ENCODE peak calls at places on chromosomes 6 and 20, in six cellular contexts. B, H, Y, X, M and A are unnamed samples.
A peak's percentile ranks its signal among the peaks of the same experiment; 100 is the strongest.

GRCh38 chr6:33610057-33610456 is 11.1 kb upstream of the ITPR3 start:
- DNase-seq in B (peak; percentile 37), H (no peak), Y (no peak), X (no peak), M (no peak), A (no peak)

GRCh38 chr6:451847-452246 is 60.3 kb downstream of the IRF4 start:
- DNase-seq in B (no peak), H (no peak), Y (no peak), X (no peak), M (no peak), A (no peak)

GRCh38 chr6:3345836-3346235 is 87.1 kb downstream of the PSMG4 start:
- DNase-seq in B (no peak), H (no peak), Y (no peak), X (no peak), M (no peak), A (peak; percentile 13)

GRCh38 chr6:10759884-10760329 is 12.3 kb downstream of the TMEM14B start:
- DNase-seq in B (peak; percentile 52), H (no peak), Y (no peak), X (no peak), M (no peak), A (no peak)

GRCh38 chr20:62065669-62066338 is at the start of gene TAF4:
- DNase-seq in B (peak; percentile 74), H (peak; percentile 75), Y (peak; percentile 67), X (peak; percentile 99), M (peak; percentile 80), A (peak; percentile 95)

GRCh38 chr6:35919827-35920751 is 809 bp downstream of the SRPK1 start:
- DNase-seq in B (peak; percentile 70), H (peak; percentile 32), Y (peak; percentile 19), X (peak; percentile 30), M (peak; percentile 50), A (peak; percentile 66)

GRCh38 chr6:45477785-45478184 is 100.1 kb upstream of the SUPT3H start:
- DNase-seq in B (no peak), H (no peak), Y (no peak), X (no peak), M (no peak), A (no peak)

GRCh38 chr6:70860044-70860443 is 96.8 kb downstream of the B3GAT2 start:
- DNase-seq in B (no peak), H (no peak), Y (no peak), X (no peak), M (no peak), A (no peak)

GRCh38 chr6:85047818-85048217 is 283.4 kb upstream of the TBX18 start:
- DNase-seq in B (peak; percentile 17), H (no peak), Y (no peak), X (no peak), M (no peak), A (no peak)

GRCh38 chr6:31898200-31899011 is 908 bp upstream of the EHMT2 start:
- DNase-seq in B (peak; percentile 50), H (no peak), Y (no peak), X (no peak), M (no peak), A (peak; percentile 83)

GRCh38 chr20:14622796-14623195 is 285.4 kb upstream of the FLRT3 start:
- DNase-seq in B (peak; percentile 79), H (no peak), Y (no peak), X (no peak), M (no peak), A (no peak)

GRCh38 chr20:49750611-49751396 is 37.1 kb upstream of the B4GALT5 start:
- DNase-seq in B (no peak), H (peak; percentile 10), Y (peak; percentile 32), X (peak; percentile 53), M (no peak), A (no peak)

GRCh38 chr6:70221025-70221714 is 81.7 kb downstream of the COL9A1 start:
- DNase-seq in B (peak; percentile 42), H (no peak), Y (no peak), X (peak; percentile 43), M (no peak), A (no peak)

GRCh38 chr6:21595265-21595950 is 1.9 kb downstream of the SOX4 start:
- DNase-seq in B (peak; percentile 39), H (peak; percentile 23), Y (peak; percentile 23), X (peak; percentile 33), M (no peak), A (no peak)

GRCh38 chr6:30074331-30075093 is 1.1 kb downstream of the RNF39 start:
- DNase-seq in B (no peak), H (no peak), Y (no peak), X (peak; percentile 15), M (no peak), A (peak; percentile 78)